ENCODE peak calls at places on chromosomes 11 and 22, in ten cellular contexts. K, M, B, E, Y, H, U, S, G and R are unnamed samples.

GRCh38 chr11:99098258-99098657 is 77.5 kb downstream of the CNTN5 start:
- DNase-seq in K (no peak), M (no peak), B (no peak), E (no peak), Y (no peak), H (no peak), U (no peak), S (no peak), G (no peak), R (no peak)

GRCh38 chr11:2563216-2564007 is 118.6 kb downstream of the KCNQ1 start:
- DNase-seq in K (peak; percentile 34), M (peak; percentile 40), B (no peak), E (peak; percentile 71), Y (no peak), H (no peak), U (no peak), S (no peak), G (no peak), R (no peak)

GRCh38 chr11:3049430-3050243 is 7.6 kb downstream of the CARS1 start:
- DNase-seq in K (peak; percentile 92), M (peak; percentile 94), B (peak; percentile 94), E (peak; percentile 83), Y (peak; percentile 86), H (peak; percentile 94), U (peak; percentile 62), S (peak; percentile 80), G (peak; percentile 82), R (peak; percentile 71)

GRCh38 chr11:63769044-63769718 is 606 bp upstream of the ZFTA start:
- DNase-seq in K (peak; percentile 58), M (peak; percentile 71), B (no peak), E (peak; percentile 52), Y (no peak), H (no peak), U (no peak), S (peak; percentile 43), G (peak; percentile 68), R (peak; percentile 55)

GRCh38 chr11:79950172-79950571 is 509.3 kb upstream of the TENM4 start:
- DNase-seq in K (no peak), M (no peak), B (no peak), E (no peak), Y (no peak), H (no peak), U (no peak), S (no peak), G (no peak), R (no peak)

GRCh38 chr11:17898782-17899181 is 114.1 kb downstream of the SERGEF start:
- DNase-seq in K (no peak), M (no peak), B (no peak), E (no peak), Y (no peak), H (no peak), U (no peak), S (no peak), G (no peak), R (no peak)

GRCh38 chr22:47035443-47035881 is 273.0 kb downstream of the TBC1D22A start:
- DNase-seq in K (no peak), M (no peak), B (no peak), E (no peak), Y (no peak), H (no peak), U (no peak), S (no peak), G (no peak), R (no peak)

GRCh38 chr11:59761985-59762384 is 6.8 kb downstream of the STX3 start:
- DNase-seq in K (no peak), M (no peak), B (no peak), E (no peak), Y (no peak), H (no peak), U (no peak), S (no peak), G (no peak), R (no peak)

GRCh38 chr11:19578871-19579270 is 133.8 kb upstream of the NAV2 start:
- DNase-seq in K (no peak), M (no peak), B (no peak), E (no peak), Y (no peak), H (no peak), U (no peak), S (no peak), G (no peak), R (no peak)

GRCh38 chr11:19577849-19578619 is 134.6 kb upstream of the NAV2 start:
- DNase-seq in K (no peak), M (peak; percentile 79), B (no peak), E (no peak), Y (peak; percentile 47), H (no peak), U (no peak), S (peak; percentile 42), G (peak; percentile 72), R (peak; percentile 90)

GRCh38 chr11:19577391-19577831 is 135.2 kb upstream of the NAV2 start:
- DNase-seq in K (no peak), M (no peak), B (no peak), E (no peak), Y (no peak), H (no peak), U (no peak), S (no peak), G (no peak), R (peak; percentile 37)

GRCh38 chr11:19576054-19576453 is 136.6 kb upstream of the NAV2 start:
- DNase-seq in K (no peak), M (no peak), B (no peak), E (no peak), Y (no peak), H (no peak), U (no peak), S (no peak), G (no peak), R (no peak)

GRCh38 chr11:19576903-19577302 is 135.7 kb upstream of the NAV2 start:
- DNase-seq in K (no peak), M (no peak), B (no peak), E (no peak), Y (no peak), H (no peak), U (no peak), S (no peak), G (no peak), R (no peak)
- H3K27ac ChIP-seq in K (no peak overlapping the region), M (peak overlapping the region; percentile 88), B (peak overlapping the region; percentile 69), E (no peak overlapping the region), Y (no peak overlapping the region), H (no peak overlapping the region), U (no peak overlapping the region), S (peak overlapping the region; percentile 84), G (peak overlapping the region; percentile 78), R (peak overlapping the region; percentile 89)

GRCh38 chr11:82863209-82863608 is 37.0 kb downstream of the PRCP start:
- DNase-seq in K (no peak), M (no peak), B (no peak), E (no peak), Y (no peak), H (no peak), U (no peak), S (no peak), G (no peak), R (no peak)

GRCh38 chr11:82867495-82868082 is 32.6 kb downstream of the PRCP start:
- DNase-seq in K (peak; percentile 93), M (peak; percentile 73), B (peak; percentile 90), E (peak; percentile 81), Y (peak; percentile 35), H (peak; percentile 48), U (peak; percentile 46), S (peak; percentile 75), G (peak; percentile 94), R (peak; percentile 89)

GRCh38 chr11:82862379-82862778 is 37.9 kb downstream of the PRCP start:
- DNase-seq in K (no peak), M (no peak), B (no peak), E (no peak), Y (no peak), H (no peak), U (no peak), S (no peak), G (no peak), R (no peak)

GRCh38 chr11:82865841-82866240 is 34.4 kb downstream of the PRCP start:
- DNase-seq in K (no peak), M (no peak), B (no peak), E (no peak), Y (no peak), H (no peak), U (no peak), S (no peak), G (no peak), R (no peak)

DNA sequence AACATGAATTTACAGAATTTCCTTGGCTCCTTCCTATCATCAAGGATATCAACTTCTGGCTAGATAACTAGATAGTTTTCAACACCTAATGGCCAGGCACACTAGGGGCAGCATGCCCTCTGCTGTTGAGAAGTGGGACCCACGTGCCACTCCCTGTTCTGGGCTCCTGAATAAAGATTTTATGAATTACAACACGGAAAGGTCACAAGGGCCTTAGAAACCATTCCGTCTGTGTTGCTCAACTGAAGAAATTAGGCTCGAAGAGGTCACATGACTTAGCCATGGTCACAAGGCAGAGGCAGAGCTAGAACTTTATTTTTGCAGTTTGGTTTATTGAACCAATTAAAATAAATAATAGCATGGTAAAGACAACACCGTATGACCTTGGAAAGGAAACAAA is 36.0 kb downstream of the PRCP start:
- DNase-seq in K (peak; percentile 74), M (peak; percentile 82), B (no peak), E (peak; percentile 56), Y (peak; percentile 72), H (no peak), U (no peak), S (peak; percentile 44), G (peak; percentile 69), R (peak; percentile 44)
- H3K27ac ChIP-seq in K (no peak overlapping the region), M (peak overlapping the region; percentile 17), B (no peak overlapping the region), E (no peak overlapping the region), Y (no peak overlapping the region), H (no peak overlapping the region), U (no peak overlapping the region), S (no peak overlapping the region), G (no peak overlapping the region), R (no peak overlapping the region)

DNA sequence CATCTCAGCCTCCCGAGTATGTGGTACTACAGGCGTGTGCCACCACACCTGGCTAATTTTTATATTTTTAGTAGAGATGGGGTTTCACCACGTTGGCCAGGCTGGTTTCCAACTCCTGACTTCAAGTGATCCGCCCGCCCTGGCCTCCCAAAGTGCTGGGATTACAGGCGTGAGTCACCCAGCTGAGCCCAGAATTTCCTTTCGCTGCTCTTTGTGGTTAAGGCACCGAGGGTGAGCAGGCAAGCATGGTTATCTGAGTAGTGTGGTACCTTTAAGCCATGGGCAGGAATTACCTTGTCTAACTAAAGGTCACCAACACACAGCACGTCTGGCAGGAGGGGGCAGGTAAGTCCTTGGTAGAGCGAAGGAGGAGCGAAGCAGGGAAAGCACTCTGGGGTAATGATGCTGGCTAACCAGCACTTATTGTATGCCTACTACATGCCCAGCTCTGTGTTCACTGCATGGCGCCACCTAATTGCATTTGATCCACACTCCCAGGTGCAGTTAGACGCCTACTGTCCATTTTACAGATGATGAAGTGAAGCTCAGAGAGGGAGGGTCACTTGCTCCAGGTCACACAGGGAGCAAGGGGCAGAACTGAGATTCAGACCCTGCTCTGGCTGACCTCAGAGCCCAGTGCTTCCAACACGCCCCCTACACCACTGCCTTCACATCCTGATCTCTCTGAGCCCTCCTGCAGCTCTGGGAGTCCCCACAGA is 45.7 kb downstream of the TRIOBP start:
- DNase-seq in K (peak; percentile 66), M (no peak), B (no peak), E (no peak), Y (no peak), H (peak; percentile 73), U (no peak), S (no peak), G (peak; percentile 64), R (peak; percentile 79)
- H3K27ac ChIP-seq in K (peak overlapping the region; percentile 25), M (no peak overlapping the region), B (no peak overlapping the region), E (no peak overlapping the region), Y (no peak overlapping the region), H (peak overlapping the region; percentile 89), U (peak overlapping the region; percentile 25), S (peak overlapping the region; percentile 93), G (peak overlapping the region; percentile 67), R (peak overlapping the region; percentile 72)

GRCh38 chr11:119626197-119626909 is 102.6 kb downstream of the NECTIN1 start:
- DNase-seq in K (no peak), M (no peak), B (no peak), E (no peak), Y (no peak), H (no peak), U (no peak), S (no peak), G (no peak), R (no peak)

GRCh38 chr11:119623682-119624081 is 105.3 kb downstream of the NECTIN1 start:
- DNase-seq in K (no peak), M (no peak), B (no peak), E (no peak), Y (no peak), H (no peak), U (no peak), S (no peak), G (no peak), R (no peak)

GRCh38 chr11:119626910-119627305 is 102.1 kb downstream of the NECTIN1 start:
- DNase-seq in K (no peak), M (no peak), B (no peak), E (no peak), Y (no peak), H (no peak), U (no peak), S (no peak), G (no peak), R (no peak)

GRCh38 chr11:119624102-119624615 is 104.8 kb downstream of the NECTIN1 start:
- DNase-seq in K (no peak), M (no peak), B (no peak), E (no peak), Y (no peak), H (no peak), U (no peak), S (no peak), G (no peak), R (no peak)

DNA sequence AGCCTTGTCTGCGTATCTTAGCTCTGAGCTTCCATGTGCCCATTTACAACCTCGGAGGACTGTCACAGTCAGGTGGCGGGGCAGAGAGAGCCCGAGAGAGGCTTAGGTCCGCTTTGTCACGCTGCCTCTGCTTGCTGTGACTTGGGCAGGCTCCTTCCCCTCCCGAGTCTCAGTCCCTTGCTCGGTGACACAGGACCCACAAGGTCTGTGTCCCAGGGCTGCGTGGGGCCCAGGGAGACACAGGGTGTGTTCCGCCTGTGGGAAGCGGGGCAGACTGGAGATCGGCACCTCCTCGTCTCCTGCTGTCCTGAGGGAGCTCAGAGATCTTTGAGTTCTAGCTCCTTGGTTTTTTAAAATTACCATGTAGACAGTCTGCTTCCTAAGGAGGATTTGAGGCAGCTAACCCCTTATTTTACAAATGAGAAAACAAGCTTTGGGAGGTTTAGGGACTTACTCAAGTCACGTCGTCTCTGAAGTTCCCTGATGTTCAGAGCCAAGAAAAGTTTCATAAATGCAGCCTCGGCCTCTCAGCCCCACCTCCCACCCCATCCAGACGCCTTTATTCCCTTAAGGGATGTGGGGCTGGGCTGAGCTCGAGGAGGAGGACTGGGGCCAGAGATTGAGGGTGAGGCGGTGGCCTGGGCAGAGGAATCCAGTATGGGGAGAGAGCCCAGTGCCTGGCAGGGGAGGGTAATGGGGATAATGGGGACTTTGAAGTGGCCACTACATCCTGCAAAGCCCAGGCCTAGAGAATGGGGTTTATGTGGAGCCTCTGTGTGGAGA is 103.6 kb downstream of the NECTIN1 start:
- DNase-seq in K (no peak), M (no peak), B (no peak), E (no peak), Y (no peak), H (no peak), U (no peak), S (no peak), G (no peak), R (no peak)
- H3K27ac ChIP-seq in K (no peak overlapping the region), M (peak overlapping the region; percentile 7), B (no peak overlapping the region), E (no peak overlapping the region), Y (no peak overlapping the region), H (no peak overlapping the region), U (no peak overlapping the region), S (no peak overlapping the region), G (no peak overlapping the region), R (no peak overlapping the region)